ENCODE peak calls at places on chromosomes 3 and 15, in nine cellular contexts. One of them, this sample, is unnamed.

GRCh38 chr3:127073931-127074820 is 91.3 kb downstream of the PLXNA1 start:
- DNase-seq in C1 segment of cervical spinal cord: no peak
- DNase-seq in SHP77 treated with DMSO at 0.1 percent for 48 hours: no peak
- DNase-seq in H7: no peak
- DNase-seq in activated naive CD4-positive, alpha-beta T cell: no peak
- DNase-seq in DMS153: peak
- DNase-seq in stimulated activated CD4-positive, alpha-beta T cell treated with anti-CD3 and anti-CD28 coated beads, Interleukin-4, amount 100 ng/mL, for 24 hours: no peak
- DNase-seq in DMS79: peak
- DNase-seq in left colon: no peak
- DNase-seq in this sample: peak

GRCh38 chr15:88207565-88207964 is 49.0 kb downstream of the NTRK3 start:
- DNase-seq in stimulated activated CD4-positive, alpha-beta T cell treated with anti-CD3 and anti-CD28 coated beads, Interleukin-4, amount 100 ng/mL, for 24 hours: no peak
- DNase-seq in SHP77 treated with DMSO at 0.1 percent for 48 hours: no peak
- DNase-seq in H7: no peak
- DNase-seq in DMS79: no peak
- DNase-seq in activated naive CD4-positive, alpha-beta T cell: no peak
- DNase-seq in DMS153: no peak
- DNase-seq in C1 segment of cervical spinal cord: no peak
- DNase-seq in left colon: no peak
- DNase-seq in this sample: no peak

GRCh38 chr3:8622873-8623725 is 21.5 kb downstream of the SSUH2 start:
- DNase-seq in stimulated activated CD4-positive, alpha-beta T cell treated with anti-CD3 and anti-CD28 coated beads, Interleukin-4, amount 100 ng/mL, for 24 hours: peak
- DNase-seq in left colon: peak
- DNase-seq in H7: peak
- DNase-seq in SHP77 treated with DMSO at 0.1 percent for 48 hours: peak
- DNase-seq in DMS153: no peak
- DNase-seq in C1 segment of cervical spinal cord: no peak
- DNase-seq in activated naive CD4-positive, alpha-beta T cell: no peak
- DNase-seq in DMS79: peak
- DNase-seq in this sample: peak

GRCh38 chr3:154584041-154584440 is 154.1 kb upstream of the GPR149 start:
- DNase-seq in DMS79: no peak
- DNase-seq in C1 segment of cervical spinal cord: no peak
- DNase-seq in DMS153: no peak
- DNase-seq in SHP77 treated with DMSO at 0.1 percent for 48 hours: no peak
- DNase-seq in left colon: no peak
- DNase-seq in H7: no peak
- DNase-seq in stimulated activated CD4-positive, alpha-beta T cell treated with anti-CD3 and anti-CD28 coated beads, Interleukin-4, amount 100 ng/mL, for 24 hours: no peak
- DNase-seq in activated naive CD4-positive, alpha-beta T cell: no peak
- DNase-seq in this sample: no peak

GRCh38 chr3:99656606-99657005 is 18.2 kb downstream of the COL8A1 start:
- DNase-seq in SHP77 treated with DMSO at 0.1 percent for 48 hours: no peak
- DNase-seq in DMS153: no peak
- DNase-seq in DMS79: no peak
- DNase-seq in activated naive CD4-positive, alpha-beta T cell: no peak
- DNase-seq in stimulated activated CD4-positive, alpha-beta T cell treated with anti-CD3 and anti-CD28 coated beads, Interleukin-4, amount 100 ng/mL, for 24 hours: no peak
- DNase-seq in left colon: no peak
- DNase-seq in H7: no peak
- DNase-seq in C1 segment of cervical spinal cord: no peak
- DNase-seq in this sample: no peak

GRCh38 chr3:37668831-37669610 is 192.7 kb upstream of the CTDSPL start:
- DNase-seq in C1 segment of cervical spinal cord: no peak
- DNase-seq in stimulated activated CD4-positive, alpha-beta T cell treated with anti-CD3 and anti-CD28 coated beads, Interleukin-4, amount 100 ng/mL, for 24 hours: no peak
- DNase-seq in activated naive CD4-positive, alpha-beta T cell: no peak
- DNase-seq in left colon: peak
- DNase-seq in H7: no peak
- DNase-seq in DMS79: peak
- DNase-seq in SHP77 treated with DMSO at 0.1 percent for 48 hours: no peak
- DNase-seq in DMS153: no peak
- DNase-seq in this sample: peak

GRCh38 chr15:82810863-82811421 is 1.5 kb downstream of the WHAMM start:
- DNase-seq in activated naive CD4-positive, alpha-beta T cell: no peak
- DNase-seq in DMS153: no peak
- DNase-seq in left colon: no peak
- DNase-seq in C1 segment of cervical spinal cord: no peak
- DNase-seq in DMS79: no peak
- DNase-seq in H7: no peak
- DNase-seq in SHP77 treated with DMSO at 0.1 percent for 48 hours: no peak
- DNase-seq in stimulated activated CD4-positive, alpha-beta T cell treated with anti-CD3 and anti-CD28 coated beads, Interleukin-4, amount 100 ng/mL, for 24 hours: peak
- DNase-seq in this sample: no peak

GRCh38 chr3:179957264-179957845 is 79.4 kb downstream of the PEX5L start:
- DNase-seq in H7: no peak
- DNase-seq in activated naive CD4-positive, alpha-beta T cell: no peak
- DNase-seq in left colon: no peak
- DNase-seq in stimulated activated CD4-positive, alpha-beta T cell treated with anti-CD3 and anti-CD28 coated beads, Interleukin-4, amount 100 ng/mL, for 24 hours: no peak
- DNase-seq in DMS79: peak
- DNase-seq in DMS153: peak
- DNase-seq in SHP77 treated with DMSO at 0.1 percent for 48 hours: peak
- DNase-seq in C1 segment of cervical spinal cord: no peak
- DNase-seq in this sample: no peak

GRCh38 chr15:100707229-100707628 is 104.8 kb downstream of the ASB7 start:
- DNase-seq in H7: no peak
- DNase-seq in left colon: no peak
- DNase-seq in stimulated activated CD4-positive, alpha-beta T cell treated with anti-CD3 and anti-CD28 coated beads, Interleukin-4, amount 100 ng/mL, for 24 hours: no peak
- DNase-seq in DMS153: no peak
- DNase-seq in activated naive CD4-positive, alpha-beta T cell: no peak
- DNase-seq in DMS79: no peak
- DNase-seq in C1 segment of cervical spinal cord: no peak
- DNase-seq in SHP77 treated with DMSO at 0.1 percent for 48 hours: no peak
- DNase-seq in this sample: peak

GRCh38 chr3:71208273-71209095 is 375.0 kb downstream of the FOXP1 start:
- DNase-seq in activated naive CD4-positive, alpha-beta T cell: no peak
- DNase-seq in DMS79: no peak
- DNase-seq in C1 segment of cervical spinal cord: no peak
- DNase-seq in stimulated activated CD4-positive, alpha-beta T cell treated with anti-CD3 and anti-CD28 coated beads, Interleukin-4, amount 100 ng/mL, for 24 hours: no peak
- DNase-seq in DMS153: peak
- DNase-seq in SHP77 treated with DMSO at 0.1 percent for 48 hours: peak
- DNase-seq in H7: no peak
- DNase-seq in left colon: peak
- DNase-seq in this sample: no peak

GRCh38 chr3:126052196-126053058 is 31.5 kb downstream of the SLC41A3 start:
- DNase-seq in H7: no peak
- DNase-seq in DMS79: no peak
- DNase-seq in C1 segment of cervical spinal cord: no peak
- DNase-seq in left colon: no peak
- DNase-seq in stimulated activated CD4-positive, alpha-beta T cell treated with anti-CD3 and anti-CD28 coated beads, Interleukin-4, amount 100 ng/mL, for 24 hours: no peak
- DNase-seq in DMS153: no peak
- DNase-seq in activated naive CD4-positive, alpha-beta T cell: no peak
- DNase-seq in SHP77 treated with DMSO at 0.1 percent for 48 hours: no peak
- DNase-seq in this sample: no peak

GRCh38 chr3:12318758-12319621 is 30.1 kb downstream of the PPARG start:
- DNase-seq in activated naive CD4-positive, alpha-beta T cell: no peak
- DNase-seq in H7: no peak
- DNase-seq in DMS153: no peak
- DNase-seq in stimulated activated CD4-positive, alpha-beta T cell treated with anti-CD3 and anti-CD28 coated beads, Interleukin-4, amount 100 ng/mL, for 24 hours: no peak
- DNase-seq in C1 segment of cervical spinal cord: no peak
- DNase-seq in left colon: no peak
- DNase-seq in DMS79: no peak
- DNase-seq in SHP77 treated with DMSO at 0.1 percent for 48 hours: no peak
- DNase-seq in this sample: no peak

GRCh38 chr3:87084868-87085267 is 93.9 kb upstream of the VGLL3 start:
- DNase-seq in SHP77 treated with DMSO at 0.1 percent for 48 hours: no peak
- DNase-seq in stimulated activated CD4-positive, alpha-beta T cell treated with anti-CD3 and anti-CD28 coated beads, Interleukin-4, amount 100 ng/mL, for 24 hours: no peak
- DNase-seq in H7: no peak
- DNase-seq in activated naive CD4-positive, alpha-beta T cell: no peak
- DNase-seq in C1 segment of cervical spinal cord: no peak
- DNase-seq in left colon: no peak
- DNase-seq in DMS153: no peak
- DNase-seq in DMS79: no peak
- DNase-seq in this sample: no peak

GRCh38 chr15:62770752-62771151 is 271.8 kb upstream of the TPM1 start:
- DNase-seq in DMS153: no peak
- DNase-seq in left colon: no peak
- DNase-seq in H7: no peak
- DNase-seq in SHP77 treated with DMSO at 0.1 percent for 48 hours: no peak
- DNase-seq in activated naive CD4-positive, alpha-beta T cell: no peak
- DNase-seq in DMS79: no peak
- DNase-seq in stimulated activated CD4-positive, alpha-beta T cell treated with anti-CD3 and anti-CD28 coated beads, Interleukin-4, amount 100 ng/mL, for 24 hours: no peak
- DNase-seq in C1 segment of cervical spinal cord: no peak
- DNase-seq in this sample: peak

GRCh38 chr3:127589600-127590281 is 792 bp downstream of the TPRA1 start:
- DNase-seq in left colon: no peak
- DNase-seq in C1 segment of cervical spinal cord: peak
- DNase-seq in DMS79: no peak
- DNase-seq in H7: peak
- DNase-seq in SHP77 treated with DMSO at 0.1 percent for 48 hours: no peak
- DNase-seq in stimulated activated CD4-positive, alpha-beta T cell treated with anti-CD3 and anti-CD28 coated beads, Interleukin-4, amount 100 ng/mL, for 24 hours: peak
- DNase-seq in DMS153: no peak
- DNase-seq in activated naive CD4-positive, alpha-beta T cell: no peak
- DNase-seq in this sample: peak

GRCh38 chr3:97658670-97659285 is 105.8 kb upstream of the ARL6 start:
- DNase-seq in H7: peak
- DNase-seq in activated naive CD4-positive, alpha-beta T cell: no peak
- DNase-seq in stimulated activated CD4-positive, alpha-beta T cell treated with anti-CD3 and anti-CD28 coated beads, Interleukin-4, amount 100 ng/mL, for 24 hours: no peak
- DNase-seq in left colon: no peak
- DNase-seq in C1 segment of cervical spinal cord: no peak
- DNase-seq in SHP77 treated with DMSO at 0.1 percent for 48 hours: peak
- DNase-seq in DMS79: peak
- DNase-seq in DMS153: peak
- DNase-seq in this sample: no peak

This sample was measured in islet precursor cell.